ENCODE peak calls at places on chromosomes 2 and 18, in five cellular contexts. L is RWPE1, D is neural progenitor cell, X is ascending aorta, Q is Calu3. Y is an unnamed sample.

GRCh38 chr2:228827056-228827455 is 444.0 kb downstream of the PID1 start:
- DNase-seq in L (no peak), D (no peak), X (no peak), Q (no peak), Y (no peak)

GRCh38 chr2:62415019-62415431 is 91.0 kb downstream of the TMEM17 start:
- DNase-seq in L (no peak), D (no peak), X (no peak), Q (no peak), Y (peak)

GRCh38 chr2:196208915-196209314 is 37.5 kb upstream of the STK17B start:
- DNase-seq in L (no peak), D (no peak), X (no peak), Q (peak), Y (no peak)

GRCh38 chr18:55302337-55302833 is 285.6 kb downstream of the TCF4 start:
- DNase-seq in L (no peak), D (peak), X (no peak), Q (no peak), Y (no peak)

GRCh38 chr18:57898506-57899124 is 95.5 kb upstream of the ATP8B1 start:
- DNase-seq in L (no peak), D (no peak), X (no peak), Q (no peak), Y (no peak)

GRCh38 chr18:40841473-40841872 is 1113.6 kb upstream of the PIK3C3 start:
- DNase-seq in L (peak), D (no peak), X (no peak), Q (no peak), Y (no peak)

GRCh38 chr2:100822587-100823248 is 2.8 kb downstream of the NPAS2 start:
- DNase-seq in L (peak), D (no peak), X (no peak), Q (peak), Y (no peak)

GRCh38 chr2:42618972-42619371 is 50.5 kb downstream of the MTA3 start:
- DNase-seq in L (peak), D (no peak), X (no peak), Q (no peak), Y (no peak)

GRCh38 chr2:73931531-73932500 is 5.1 kb downstream of the DGUOK start:
- DNase-seq in L (peak), D (no peak), X (no peak), Q (no peak), Y (no peak)

DNA sequence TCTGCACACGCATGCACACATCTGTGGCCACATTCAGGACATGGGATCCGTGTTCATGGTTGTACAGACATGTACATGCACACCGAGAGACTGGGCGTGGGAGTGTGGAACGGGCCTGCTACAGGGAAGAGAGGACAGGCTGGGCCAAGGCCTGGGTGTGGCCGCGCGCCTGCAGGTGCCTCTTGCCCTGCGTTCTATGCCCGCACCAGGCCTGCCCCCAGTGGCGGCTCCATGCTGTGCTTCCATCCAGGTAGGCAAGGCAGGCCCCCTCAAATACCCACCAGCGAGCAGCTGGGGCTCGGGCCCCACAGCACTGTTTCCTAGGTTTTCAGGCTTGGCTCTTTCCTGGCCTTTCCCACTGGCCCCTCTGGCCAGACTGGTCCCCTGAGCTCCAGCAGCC is 15.5 kb upstream of the PTMA start:
- DNase-seq in L (no peak), D (no peak), X (no peak), Q (no peak), Y (no peak)
- TF ChIP-seq CTCF in L (no peak), D (no peak), X (no peak), Q (no peak), Y (no peak)

DNA sequence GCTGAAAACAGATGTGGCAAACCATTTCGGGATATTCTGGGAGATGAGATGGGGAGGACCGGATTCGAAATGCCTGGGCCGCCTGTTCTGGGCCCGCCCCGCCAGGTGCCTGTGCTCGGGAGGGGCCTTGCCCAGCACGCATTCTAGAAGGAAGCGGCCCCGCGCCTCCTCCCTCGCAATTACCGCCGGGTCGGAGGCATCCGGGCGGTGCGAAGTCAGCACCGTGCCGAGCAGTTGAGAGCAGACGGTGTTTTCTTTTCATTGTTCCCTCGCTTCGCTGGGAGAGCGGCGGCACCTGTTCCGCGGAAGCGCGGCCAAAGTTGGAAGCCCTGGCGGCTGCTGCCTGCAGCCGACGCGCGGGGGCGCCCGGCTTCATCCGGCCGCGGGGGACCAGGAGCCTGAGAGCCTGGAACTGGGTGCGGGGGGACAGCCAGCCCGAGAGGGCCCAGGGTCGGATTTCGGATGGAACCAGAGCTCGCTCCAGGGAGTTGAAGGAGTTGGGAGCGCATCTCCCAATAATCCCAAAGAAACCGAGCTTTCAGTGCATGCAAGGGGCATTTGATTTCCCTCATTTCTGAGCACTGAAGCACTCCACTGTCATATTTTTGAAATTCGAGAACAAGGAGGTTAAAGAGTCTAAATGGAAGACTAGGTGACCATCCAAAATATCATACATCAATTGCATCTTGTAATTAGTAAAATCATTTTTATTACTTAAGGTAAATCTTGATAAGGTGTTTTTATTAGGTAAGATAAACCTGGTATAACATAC is 241.8 kb upstream of the RAB12 start:
- DNase-seq in L (peak), D (peak), X (no peak), Q (peak), Y (no peak)
- TF ChIP-seq CTCF in L (peak), D (peak), X (peak), Q (peak), Y (peak)

DNA sequence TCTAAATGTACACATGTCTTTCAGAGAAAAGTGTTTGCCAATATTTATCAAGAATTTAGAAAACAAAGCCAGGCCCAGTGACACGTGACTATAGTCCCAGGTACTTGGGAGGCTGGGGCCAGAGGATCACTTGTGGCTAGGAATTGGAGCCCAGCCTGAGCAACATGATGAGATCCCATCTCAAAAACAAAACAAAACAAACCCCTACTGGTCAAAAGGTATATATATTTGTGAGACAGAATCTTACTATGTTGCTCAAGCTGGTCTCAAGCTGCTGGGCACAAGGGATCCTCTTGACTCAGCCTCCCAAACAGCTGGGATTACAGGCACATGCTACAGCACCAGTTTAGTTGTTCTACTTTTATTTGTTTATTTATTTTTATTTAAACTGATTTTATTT is 79.2 kb downstream of the ZDBF2 start:
- DNase-seq in L (no peak), D (no peak), X (no peak), Q (no peak), Y (no peak)
- TF ChIP-seq CTCF in L (no peak), D (no peak), X (no peak), Q (no peak), Y (no peak)

GRCh38 chr18:51623653-51624052 is 426.2 kb upstream of the MEX3C start:
- DNase-seq in L (no peak), D (no peak), X (no peak), Q (no peak), Y (no peak)

GRCh38 chr18:51619283-51619682 is 421.8 kb upstream of the MEX3C start:
- DNase-seq in L (no peak), D (no peak), X (no peak), Q (no peak), Y (no peak)

GRCh38 chr18:51622676-51623075 is 425.2 kb upstream of the MEX3C start:
- DNase-seq in L (no peak), D (peak), X (no peak), Q (no peak), Y (no peak)

GRCh38 chr18:51624311-51624710 is 426.8 kb upstream of the MEX3C start:
- DNase-seq in L (no peak), D (no peak), X (no peak), Q (no peak), Y (no peak)

GRCh38 chr18:51621103-51621969 is 423.9 kb upstream of the MEX3C start:
- DNase-seq in L (peak), D (peak), X (no peak), Q (peak), Y (no peak)
- TF ChIP-seq CTCF in L (peak), D (peak), X (no peak), Q (peak), Y (peak)

DNA sequence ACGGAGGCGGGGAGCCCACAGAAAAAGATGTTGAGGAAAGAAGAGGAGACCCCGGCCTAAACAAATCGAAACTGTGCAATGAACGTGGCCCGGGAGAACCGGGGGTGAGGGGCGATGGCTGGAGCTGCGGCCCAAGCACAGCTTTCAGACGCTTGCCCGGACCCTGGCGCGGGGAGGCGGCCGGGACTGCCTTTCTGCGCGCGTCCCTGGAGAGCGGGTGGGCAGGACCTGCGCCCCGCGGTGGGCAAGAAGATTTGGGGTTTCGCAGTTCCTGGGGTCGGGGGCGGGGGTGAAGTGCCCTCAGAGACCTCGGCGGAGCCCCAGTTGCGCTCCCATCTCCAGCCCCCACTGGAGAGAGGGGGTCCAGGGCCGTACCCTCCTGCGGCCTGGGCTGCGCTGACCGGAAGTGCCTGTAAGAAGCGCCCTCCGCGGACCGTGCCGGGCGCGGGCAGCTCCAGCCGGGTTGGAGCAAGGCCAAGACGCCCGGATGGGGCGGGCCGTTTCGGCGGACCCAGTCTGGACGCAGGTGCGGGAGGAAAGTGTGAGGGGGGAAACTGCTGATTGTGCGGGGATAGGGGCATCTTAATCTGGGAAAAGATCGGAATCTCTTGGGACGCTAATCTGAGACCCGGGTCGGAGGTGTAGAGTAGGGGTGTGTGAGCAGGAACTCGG is 11.6 kb downstream of the EN1 start:
- DNase-seq in L (no peak), D (peak), X (peak), Q (peak), Y (no peak)
- TF ChIP-seq CTCF in L (no peak), D (no peak), X (no peak), Q (no peak), Y (no peak)

GRCh38 chr2:126862730-126863129 is 36.0 kb upstream of the TEX51 start:
- DNase-seq in L (no peak), D (no peak), X (peak), Q (no peak), Y (no peak)

GRCh38 chr2:126860395-126860794 is 38.3 kb upstream of the TEX51 start:
- DNase-seq in L (no peak), D (no peak), X (no peak), Q (no peak), Y (no peak)

GRCh38 chr2:126866451-126866850 is 32.2 kb upstream of the TEX51 start:
- DNase-seq in L (no peak), D (no peak), X (no peak), Q (no peak), Y (peak)

GRCh38 chr2:126863336-126864015 is 35.2 kb upstream of the TEX51 start:
- DNase-seq in L (no peak), D (no peak), X (no peak), Q (no peak), Y (no peak)

DNA sequence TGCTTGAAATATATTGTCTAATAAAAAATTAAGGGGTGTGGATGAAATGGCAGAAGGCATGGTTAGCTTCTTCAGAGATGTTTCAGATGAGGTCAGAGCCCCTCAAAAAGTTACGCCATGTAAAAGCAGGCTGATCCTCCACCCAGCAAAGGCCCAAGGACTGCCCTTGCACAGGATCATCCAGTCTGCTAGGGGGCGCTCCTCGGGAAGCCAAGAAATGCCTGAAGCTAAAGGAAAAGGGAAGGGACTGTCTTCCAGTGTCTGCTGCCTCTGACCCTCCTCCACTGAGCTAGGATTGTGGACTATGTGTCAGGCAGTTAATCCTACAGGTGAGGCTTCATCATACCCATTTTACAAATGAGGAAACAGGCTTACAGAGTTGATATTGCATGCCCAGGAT is 33.8 kb upstream of the TEX51 start:
- DNase-seq in L (no peak), D (no peak), X (no peak), Q (no peak), Y (no peak)
- TF ChIP-seq CTCF in L (no peak), D (peak), X (no peak), Q (no peak), Y (no peak)

Y was measured in osteocyte.